ENCODE peak calls at places on chromosomes 12 and 14, in four cellular contexts. K is IMR-90, P is MM.1S, O is GM12878. F is an unnamed sample.

GRCh38 chr12:123139926-123140674 is 10.8 kb downstream of the PITPNM2 start:
- DNase-seq in P (no peak), O (no peak), K (peak; percentile 57), F (peak; percentile 61)

GRCh38 chr12:49051373-49051764 is 9.2 kb downstream of the KMT2D start:
- DNase-seq in O (no peak), P (no peak), K (no peak), F (no peak)

GRCh38 chr12:11684393-11684792 is 34.9 kb downstream of the ETV6 start:
- DNase-seq in P (no peak), K (peak; percentile 56), O (no peak), F (peak; percentile 47)

GRCh38 chr12:20883288-20883687 is 72.8 kb downstream of the SLCO1B3 start:
- DNase-seq in P (no peak), O (no peak), K (no peak), F (peak; percentile 42)

GRCh38 chr14:71523630-71524320 is 408.5 kb upstream of the RGS6 start:
- DNase-seq in O (peak; percentile 76), K (peak; percentile 42), P (no peak), F (no peak)

GRCh38 chr12:3173008-3173553 is 95.9 kb downstream of the TSPAN9 start:
- DNase-seq in K (no peak), P (no peak), O (no peak), F (no peak)

GRCh38 chr14:22602853-22603252 is 4.8 kb downstream of the ABHD4 start:
- DNase-seq in P (no peak), O (no peak), K (peak; percentile 57), F (peak; percentile 81)

GRCh38 chr12:122788387-122788786 is 14.0 kb downstream of the CCDC62 start:
- DNase-seq in P (no peak), K (peak; percentile 41), O (no peak), F (peak; percentile 57)

GRCh38 chr14:51604078-51604477 is 47.6 kb upstream of the FRMD6 start:
- DNase-seq in O (no peak), K (peak; percentile 89), P (no peak), F (no peak)

GRCh38 chr14:63993992-63994391 is 141.2 kb downstream of the SYNE2 start:
- DNase-seq in O (no peak), P (no peak), K (no peak), F (peak; percentile 21)
- TF ChIP-seq CTCF in O (peak; percentile 37), P (peak; percentile 7), K (no peak), F (peak; percentile 2)

GRCh38 chr12:127559349-127560040 is 707.5 kb upstream of the TMEM132C start:
- DNase-seq in O (peak; percentile 11), K (peak; percentile 94), P (peak; percentile 94), F (peak; percentile 83)
- H3K4me3 ChIP-seq in O (no peak overlapping the region), K (no peak overlapping the region), P (peak overlapping the region; percentile 62), F (no peak overlapping the region)

GRCh38 chr14:91306547-91306946 is 62.0 kb upstream of the GPR68 start:
- DNase-seq in P (no peak), O (no peak), K (no peak), F (no peak)

GRCh38 chr14:91302391-91302790 is 57.9 kb upstream of the GPR68 start:
- DNase-seq in K (no peak), P (no peak), O (no peak), F (no peak)

GRCh38 chr14:91303091-91303923 is 58.8 kb upstream of the GPR68 start:
- DNase-seq in P (peak; percentile 26), K (no peak), O (no peak), F (peak; percentile 13)

GRCh38 chr14:91305650-91306431 is 61.3 kb upstream of the GPR68 start:
- DNase-seq in K (no peak), O (no peak), P (no peak), F (no peak)

DNA sequence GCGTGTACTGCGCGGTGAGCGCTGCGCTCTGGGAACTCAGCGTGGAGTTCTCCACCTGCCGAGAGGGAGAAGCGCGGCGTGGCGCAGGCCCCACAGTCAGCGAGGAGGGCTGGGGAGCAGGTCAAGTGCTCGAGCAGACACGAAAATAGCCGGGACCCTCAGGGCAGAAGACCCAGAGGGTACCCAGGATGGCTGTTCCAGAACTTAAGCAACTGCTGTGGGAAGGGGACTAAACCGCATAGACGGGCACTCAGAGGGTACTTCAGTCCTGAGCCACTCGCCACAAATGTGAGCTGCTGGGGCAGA is 59.4 kb upstream of the GPR68 start:
- DNase-seq in O (no peak), P (no peak), K (no peak), F (no peak)
- H3K36me3 ChIP-seq in O (peaks cover 55% of the 10 kb centered on the region), P (peaks cover 3% of the 10 kb centered on the region), K (no peaks in the 10 kb centered on the region), F (peaks cover 16% of the 10 kb centered on the region)

GRCh38 chr12:43290836-43291235 is 261.2 kb downstream of the ADAMTS20 start:
- DNase-seq in K (peak; percentile 61), P (no peak), O (no peak), F (no peak)
- TF ChIP-seq CTCF in K (no peak), P (no peak), O (no peak), F (no peak)

DNA sequence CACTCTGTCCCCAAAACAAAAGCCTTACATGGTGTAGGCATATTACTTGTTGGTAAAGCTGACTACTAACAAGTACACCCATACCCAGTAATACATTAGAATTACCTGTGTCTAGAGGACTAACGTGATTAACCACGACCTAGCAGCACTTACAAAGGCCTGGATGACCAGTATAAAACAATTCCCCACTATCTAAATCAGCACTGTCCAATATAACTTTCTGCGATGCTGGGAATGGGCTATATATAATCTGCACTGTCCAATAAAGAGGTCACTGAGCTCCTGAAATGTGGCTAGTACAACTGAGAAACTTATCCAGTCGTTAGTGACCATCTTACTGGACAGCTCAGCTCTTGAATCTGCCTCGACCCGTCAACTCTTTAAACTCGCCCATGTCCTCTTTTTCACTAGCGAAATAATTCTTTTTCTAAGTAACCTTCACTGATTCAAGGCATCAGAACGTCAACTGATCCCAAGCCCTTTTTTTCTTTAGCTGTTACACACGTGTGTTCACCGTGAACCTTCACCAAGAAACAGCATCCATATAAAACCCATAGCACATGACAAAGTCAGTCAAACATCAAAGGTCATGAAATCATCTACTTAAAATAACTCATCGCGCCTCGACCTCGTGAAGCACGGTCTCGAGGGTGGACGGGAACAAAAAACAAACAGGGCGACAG is 911 bp upstream of the CIPC start:
- DNase-seq in O (no peak), P (peak; percentile 21), K (peak; percentile 28), F (peak; percentile 41)
- H3K4me3 ChIP-seq in O (peak overlapping the region; percentile 71), P (peak overlapping the region; percentile 74), K (peak overlapping the region; percentile 69), F (peak overlapping the region; percentile 62)

GRCh38 chr14:75264036-75264435 is 14.6 kb upstream of the FOS start:
- DNase-seq in O (no peak), P (no peak), K (no peak), F (peak; percentile 57)
- H3K36me3 ChIP-seq in O (no peaks in the 10 kb centered on the region), P (no peaks in the 10 kb centered on the region), K (no peaks in the 10 kb centered on the region), F (no peaks in the 10 kb centered on the region)

DNA sequence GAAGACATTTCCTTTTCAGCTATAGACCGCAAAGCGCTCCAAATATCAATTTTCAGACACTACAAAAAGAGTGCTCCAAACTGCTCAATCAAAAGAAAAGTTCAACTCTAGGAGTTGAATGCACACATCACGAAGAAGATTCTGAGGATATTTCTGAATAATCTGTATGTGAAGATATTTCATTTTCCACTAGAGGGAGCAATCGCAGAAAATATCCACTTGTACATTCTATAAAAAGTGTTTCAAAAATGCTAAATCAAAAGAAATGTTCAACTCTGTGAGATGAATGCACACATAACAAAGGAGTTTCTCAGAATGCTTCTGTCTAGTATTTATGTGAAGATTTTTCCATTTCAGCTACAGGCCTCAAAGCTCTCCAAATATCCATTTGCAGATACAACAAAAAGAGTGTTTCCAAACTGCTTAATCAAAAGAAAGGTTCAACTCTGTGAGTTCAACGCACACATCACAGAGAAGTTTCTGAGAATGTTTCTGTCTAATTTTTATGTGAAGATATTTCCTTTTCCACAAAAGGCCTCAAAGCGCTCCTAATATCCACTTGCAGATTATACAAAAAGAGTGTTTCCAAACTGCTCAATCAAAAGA is 643.8 kb upstream of the ALG10B start:
- DNase-seq in O (no peak), K (no peak), P (no peak), F (peak; percentile 10)
- TF ChIP-seq CTCF in O (peak; percentile 0), K (peak; percentile 14), P (peak; percentile 28), F (peak; percentile 10)

GRCh38 chr12:43835264-43835655 is 621 bp upstream of the TMEM117 start:
- DNase-seq in O (no peak), P (peak; percentile 20), K (peak; percentile 4), F (no peak)
- H3K4me3 ChIP-seq in O (peak overlapping the region; percentile 79), P (peak overlapping the region; percentile 73), K (peak overlapping the region; percentile 61), F (peak overlapping the region; percentile 56)

GRCh38 chr12:72030272-72030671 is 91.6 kb downstream of the TPH2 start:
- DNase-seq in K (no peak), O (no peak), P (no peak), F (no peak)
- H3K36me3 ChIP-seq in K (no peaks in the 10 kb centered on the region), O (no peaks in the 10 kb centered on the region), P (no peaks in the 10 kb centered on the region), F (no peaks in the 10 kb centered on the region)

F was measured in bronchial epithelial cell.